ENCODE peak calls at places on chromosome 16, in seven cellular contexts. One of them, this sample, is unnamed.

GRCh38 chr16:59878999-59879398 is 1144.9 kb upstream of the GOT2 start:
- DNase-seq in activated CD4-positive, alpha-beta T cell treated with anti-CD3 and anti-CD28 coated beads, Interleukin-2, amount 50 U/mL, for 1 hour: no peak
- DNase-seq in endothelial cell: no peak
- DNase-seq in small intestine: no peak
- DNase-seq in nucleus accumbens: no peak
- DNase-seq in HCT116: no peak
- DNase-seq in cardiac muscle cell: no peak
- DNase-seq in this sample: no peak

GRCh38 chr16:67430504-67431076 is 331 bp upstream of the HSD11B2 start:
- DNase-seq in cardiac muscle cell: no peak
- DNase-seq in small intestine: no peak
- DNase-seq in endothelial cell: peak; percentile 16
- DNase-seq in nucleus accumbens: no peak
- DNase-seq in HCT116: no peak
- DNase-seq in activated CD4-positive, alpha-beta T cell treated with anti-CD3 and anti-CD28 coated beads, Interleukin-2, amount 50 U/mL, for 1 hour: peak; percentile 23
- DNase-seq in this sample: no peak

GRCh38 chr16:61030616-61031015 is 1005.6 kb downstream of the CDH8 start:
- DNase-seq in nucleus accumbens: no peak
- DNase-seq in HCT116: no peak
- DNase-seq in endothelial cell: no peak
- DNase-seq in cardiac muscle cell: no peak
- DNase-seq in activated CD4-positive, alpha-beta T cell treated with anti-CD3 and anti-CD28 coated beads, Interleukin-2, amount 50 U/mL, for 1 hour: no peak
- DNase-seq in small intestine: no peak
- DNase-seq in this sample: no peak

GRCh38 chr16:49700222-49700927 is 155.5 kb downstream of the ZNF423 start:
- DNase-seq in nucleus accumbens: no peak
- DNase-seq in endothelial cell: no peak
- DNase-seq in activated CD4-positive, alpha-beta T cell treated with anti-CD3 and anti-CD28 coated beads, Interleukin-2, amount 50 U/mL, for 1 hour: no peak
- DNase-seq in cardiac muscle cell: no peak
- DNase-seq in HCT116: no peak
- DNase-seq in small intestine: no peak
- DNase-seq in this sample: no peak

GRCh38 chr16:69166946-69167930 is 19.7 kb upstream of the SNTB2 start:
- DNase-seq in endothelial cell: no peak
- DNase-seq in small intestine: no peak
- DNase-seq in HCT116: no peak
- DNase-seq in activated CD4-positive, alpha-beta T cell treated with anti-CD3 and anti-CD28 coated beads, Interleukin-2, amount 50 U/mL, for 1 hour: no peak
- DNase-seq in nucleus accumbens: no peak
- DNase-seq in cardiac muscle cell: peak; percentile 29
- DNase-seq in this sample: no peak

GRCh38 chr16:7888421-7888820 is 555.8 kb downstream of the RBFOX1 start:
- DNase-seq in endothelial cell: no peak
- DNase-seq in activated CD4-positive, alpha-beta T cell treated with anti-CD3 and anti-CD28 coated beads, Interleukin-2, amount 50 U/mL, for 1 hour: no peak
- DNase-seq in small intestine: no peak
- DNase-seq in cardiac muscle cell: no peak
- DNase-seq in HCT116: no peak
- DNase-seq in nucleus accumbens: no peak
- DNase-seq in this sample: peak; percentile 19

GRCh38 chr16:69270395-69270794 is 40.8 kb upstream of the VPS4A start:
- DNase-seq in endothelial cell: no peak
- DNase-seq in nucleus accumbens: no peak
- DNase-seq in activated CD4-positive, alpha-beta T cell treated with anti-CD3 and anti-CD28 coated beads, Interleukin-2, amount 50 U/mL, for 1 hour: no peak
- DNase-seq in cardiac muscle cell: peak; percentile 29
- DNase-seq in small intestine: no peak
- DNase-seq in HCT116: no peak
- DNase-seq in this sample: no peak

GRCh38 chr16:19578378-19578851 is 22.9 kb downstream of the VPS35L start:
- DNase-seq in cardiac muscle cell: peak; percentile 20
- DNase-seq in nucleus accumbens: peak; percentile 92
- DNase-seq in small intestine: no peak
- DNase-seq in HCT116: no peak
- DNase-seq in endothelial cell: no peak
- DNase-seq in activated CD4-positive, alpha-beta T cell treated with anti-CD3 and anti-CD28 coated beads, Interleukin-2, amount 50 U/mL, for 1 hour: no peak
- DNase-seq in this sample: peak; percentile 91

GRCh38 chr16:71796501-71796900 is 12.1 kb downstream of the AP1G1 start:
- DNase-seq in endothelial cell: no peak
- DNase-seq in activated CD4-positive, alpha-beta T cell treated with anti-CD3 and anti-CD28 coated beads, Interleukin-2, amount 50 U/mL, for 1 hour: no peak
- DNase-seq in nucleus accumbens: no peak
- DNase-seq in small intestine: no peak
- DNase-seq in HCT116: no peak
- DNase-seq in cardiac muscle cell: no peak
- DNase-seq in this sample: no peak

GRCh38 chr16:67451704-67452435 is 20.9 kb downstream of the HSD11B2 start:
- DNase-seq in HCT116: no peak
- DNase-seq in small intestine: peak; percentile 84
- DNase-seq in nucleus accumbens: no peak
- DNase-seq in cardiac muscle cell: no peak
- DNase-seq in endothelial cell: no peak
- DNase-seq in activated CD4-positive, alpha-beta T cell treated with anti-CD3 and anti-CD28 coated beads, Interleukin-2, amount 50 U/mL, for 1 hour: no peak
- DNase-seq in this sample: no peak

GRCh38 chr16:627458-628239 is 3.1 kb upstream of the WFIKKN1 start:
- DNase-seq in small intestine: no peak
- DNase-seq in HCT116: no peak
- DNase-seq in endothelial cell: no peak
- DNase-seq in nucleus accumbens: no peak
- DNase-seq in activated CD4-positive, alpha-beta T cell treated with anti-CD3 and anti-CD28 coated beads, Interleukin-2, amount 50 U/mL, for 1 hour: no peak
- DNase-seq in cardiac muscle cell: no peak
- DNase-seq in this sample: no peak

GRCh38 chr16:11100239-11100750 is 155.7 kb downstream of the SOCS1 start:
- DNase-seq in endothelial cell: peak; percentile 18
- DNase-seq in small intestine: peak; percentile 41
- DNase-seq in HCT116: peak; percentile 23
- DNase-seq in nucleus accumbens: peak; percentile 13
- DNase-seq in cardiac muscle cell: peak; percentile 95
- DNase-seq in activated CD4-positive, alpha-beta T cell treated with anti-CD3 and anti-CD28 coated beads, Interleukin-2, amount 50 U/mL, for 1 hour: no peak
- DNase-seq in this sample: peak; percentile 16

GRCh38 chr16:72455743-72456659 is 284.0 kb upstream of the PMFBP1 start:
- DNase-seq in nucleus accumbens: no peak
- DNase-seq in activated CD4-positive, alpha-beta T cell treated with anti-CD3 and anti-CD28 coated beads, Interleukin-2, amount 50 U/mL, for 1 hour: no peak
- DNase-seq in endothelial cell: no peak
- DNase-seq in HCT116: no peak
- DNase-seq in cardiac muscle cell: peak; percentile 11
- DNase-seq in small intestine: peak; percentile 61
- DNase-seq in this sample: no peak

GRCh38 chr16:64951193-64951592 is 170.7 kb downstream of the CDH11 start:
- DNase-seq in HCT116: no peak
- DNase-seq in endothelial cell: no peak
- DNase-seq in nucleus accumbens: no peak
- DNase-seq in cardiac muscle cell: no peak
- DNase-seq in small intestine: no peak
- DNase-seq in activated CD4-positive, alpha-beta T cell treated with anti-CD3 and anti-CD28 coated beads, Interleukin-2, amount 50 U/mL, for 1 hour: no peak
- DNase-seq in this sample: no peak

GRCh38 chr16:1450218-1450617 is 5.9 kb upstream of the CCDC154 start:
- DNase-seq in HCT116: no peak
- DNase-seq in small intestine: no peak
- DNase-seq in activated CD4-positive, alpha-beta T cell treated with anti-CD3 and anti-CD28 coated beads, Interleukin-2, amount 50 U/mL, for 1 hour: no peak
- DNase-seq in endothelial cell: no peak
- DNase-seq in cardiac muscle cell: no peak
- DNase-seq in nucleus accumbens: no peak
- DNase-seq in this sample: no peak

GRCh38 chr16:85134794-85135153 is 22.5 kb upstream of the CIBAR2 start:
- DNase-seq in endothelial cell: no peak
- DNase-seq in HCT116: no peak
- DNase-seq in activated CD4-positive, alpha-beta T cell treated with anti-CD3 and anti-CD28 coated beads, Interleukin-2, amount 50 U/mL, for 1 hour: no peak
- DNase-seq in nucleus accumbens: no peak
- DNase-seq in small intestine: no peak
- DNase-seq in cardiac muscle cell: no peak
- DNase-seq in this sample: no peak

GRCh38 chr16:79261461-79261860 is 339.1 kb downstream of the MAF start:
- DNase-seq in activated CD4-positive, alpha-beta T cell treated with anti-CD3 and anti-CD28 coated beads, Interleukin-2, amount 50 U/mL, for 1 hour: peak; percentile 40
- DNase-seq in cardiac muscle cell: no peak
- DNase-seq in HCT116: no peak
- DNase-seq in endothelial cell: peak; percentile 68
- DNase-seq in nucleus accumbens: peak; percentile 8
- DNase-seq in small intestine: peak; percentile 67
- DNase-seq in this sample: peak; percentile 4

GRCh38 chr16:80990978-80991377 is 15.7 kb downstream of the CMC2 start:
- DNase-seq in small intestine: no peak
- DNase-seq in nucleus accumbens: no peak
- DNase-seq in HCT116: no peak
- DNase-seq in endothelial cell: no peak
- DNase-seq in cardiac muscle cell: no peak
- DNase-seq in activated CD4-positive, alpha-beta T cell treated with anti-CD3 and anti-CD28 coated beads, Interleukin-2, amount 50 U/mL, for 1 hour: no peak
- DNase-seq in this sample: no peak

GRCh38 chr16:49727611-49728010 is 128.3 kb downstream of the ZNF423 start:
- DNase-seq in HCT116: no peak
- DNase-seq in endothelial cell: no peak
- DNase-seq in cardiac muscle cell: no peak
- DNase-seq in nucleus accumbens: no peak
- DNase-seq in small intestine: no peak
- DNase-seq in activated CD4-positive, alpha-beta T cell treated with anti-CD3 and anti-CD28 coated beads, Interleukin-2, amount 50 U/mL, for 1 hour: no peak
- DNase-seq in this sample: no peak

GRCh38 chr16:48384305-48384981 is 770 bp downstream of the SIAH1 start:
- DNase-seq in small intestine: peak; percentile 54
- DNase-seq in nucleus accumbens: peak; percentile 65
- DNase-seq in HCT116: no peak
- DNase-seq in cardiac muscle cell: peak; percentile 75
- DNase-seq in endothelial cell: peak; percentile 74
- DNase-seq in activated CD4-positive, alpha-beta T cell treated with anti-CD3 and anti-CD28 coated beads, Interleukin-2, amount 50 U/mL, for 1 hour: peak; percentile 7
- DNase-seq in this sample: peak; percentile 51

GRCh38 chr16:9323170-9323569 is 231.7 kb downstream of the HAPSTR1 start:
- DNase-seq in endothelial cell: no peak
- DNase-seq in HCT116: no peak
- DNase-seq in nucleus accumbens: no peak
- DNase-seq in small intestine: no peak
- DNase-seq in activated CD4-positive, alpha-beta T cell treated with anti-CD3 and anti-CD28 coated beads, Interleukin-2, amount 50 U/mL, for 1 hour: no peak
- DNase-seq in cardiac muscle cell: no peak
- DNase-seq in this sample: no peak

GRCh38 chr16:24858219-24859041 is 12.7 kb downstream of the SLC5A11 start:
- DNase-seq in activated CD4-positive, alpha-beta T cell treated with anti-CD3 and anti-CD28 coated beads, Interleukin-2, amount 50 U/mL, for 1 hour: peak; percentile 46
- DNase-seq in HCT116: no peak
- DNase-seq in nucleus accumbens: no peak
- DNase-seq in small intestine: peak; percentile 63
- DNase-seq in cardiac muscle cell: peak; percentile 75
- DNase-seq in endothelial cell: peak; percentile 81
- DNase-seq in this sample: peak; percentile 31

GRCh38 chr16:10736926-10737625 is 6.6 kb upstream of the NUBP1 start:
- DNase-seq in HCT116: peak; percentile 50
- DNase-seq in small intestine: peak; percentile 80
- DNase-seq in cardiac muscle cell: peak; percentile 80
- DNase-seq in activated CD4-positive, alpha-beta T cell treated with anti-CD3 and anti-CD28 coated beads, Interleukin-2, amount 50 U/mL, for 1 hour: peak; percentile 65
- DNase-seq in nucleus accumbens: peak; percentile 63
- DNase-seq in endothelial cell: peak; percentile 68
- DNase-seq in this sample: peak; percentile 81

GRCh38 chr16:2816751-2817495 is at the start of gene PRSS21:
- DNase-seq in cardiac muscle cell: no peak
- DNase-seq in endothelial cell: no peak
- DNase-seq in activated CD4-positive, alpha-beta T cell treated with anti-CD3 and anti-CD28 coated beads, Interleukin-2, amount 50 U/mL, for 1 hour: peak; percentile 9
- DNase-seq in small intestine: no peak
- DNase-seq in HCT116: no peak
- DNase-seq in nucleus accumbens: no peak
- DNase-seq in this sample: no peak

GRCh38 chr16:57884655-57885133 is 82.4 kb upstream of the KIFC3 start:
- DNase-seq in activated CD4-positive, alpha-beta T cell treated with anti-CD3 and anti-CD28 coated beads, Interleukin-2, amount 50 U/mL, for 1 hour: no peak
- DNase-seq in cardiac muscle cell: no peak
- DNase-seq in small intestine: no peak
- DNase-seq in nucleus accumbens: no peak
- DNase-seq in HCT116: no peak
- DNase-seq in endothelial cell: no peak
- DNase-seq in this sample: no peak

GRCh38 chr16:58503166-58503862 is 3.4 kb downstream of the NDRG4 start:
- DNase-seq in nucleus accumbens: no peak
- DNase-seq in activated CD4-positive, alpha-beta T cell treated with anti-CD3 and anti-CD28 coated beads, Interleukin-2, amount 50 U/mL, for 1 hour: no peak
- DNase-seq in endothelial cell: no peak
- DNase-seq in small intestine: no peak
- DNase-seq in HCT116: no peak
- DNase-seq in cardiac muscle cell: no peak
- DNase-seq in this sample: no peak

GRCh38 chr16:30875881-30876791 is 17.7 kb downstream of the BCL7C start:
- DNase-seq in small intestine: peak; percentile 83
- DNase-seq in cardiac muscle cell: peak; percentile 24
- DNase-seq in HCT116: no peak
- DNase-seq in endothelial cell: peak; percentile 25
- DNase-seq in activated CD4-positive, alpha-beta T cell treated with anti-CD3 and anti-CD28 coated beads, Interleukin-2, amount 50 U/mL, for 1 hour: no peak
- DNase-seq in nucleus accumbens: peak; percentile 24
- DNase-seq in this sample: no peak

GRCh38 chr16:11211061-11211976 is 44.7 kb downstream of the SOCS1 start:
- DNase-seq in activated CD4-positive, alpha-beta T cell treated with anti-CD3 and anti-CD28 coated beads, Interleukin-2, amount 50 U/mL, for 1 hour: no peak
- DNase-seq in endothelial cell: no peak
- DNase-seq in cardiac muscle cell: no peak
- DNase-seq in small intestine: peak; percentile 17
- DNase-seq in nucleus accumbens: no peak
- DNase-seq in HCT116: no peak
- DNase-seq in this sample: no peak

This sample was measured in midbrain.